ENCODE peak calls at places on chromosomes 3 and 15, in seven cellular contexts. H is T-helper 2 cell; Z is uterus; Y is heart right ventricle; L is keratinocyte; M is effector CD8-positive, alpha-beta T cell; V is mesothelial cell of epicardium. W is an unnamed sample.

GRCh38 chr15:80932989-80933388 is 56.6 kb downstream of the MESD start:
- DNase-seq in H (no peak), M (no peak), L (no peak), Y (peak), V (no peak), Z (peak), W (peak)

GRCh38 chr15:39786444-39787056 is 3.9 kb upstream of the FSIP1 start:
- DNase-seq in M (no peak), Z (no peak), Y (no peak), L (no peak), H (no peak), V (no peak), W (no peak)

GRCh38 chr3:183697123-183697609 is 431 bp upstream of the YEATS2 start:
- DNase-seq in L (no peak), H (no peak), V (no peak), Z (no peak), M (no peak), Y (no peak), W (no peak)

GRCh38 chr3:45921158-45922038 is 21.9 kb upstream of the CXCR6 start:
- DNase-seq in H (no peak), V (no peak), Z (no peak), L (no peak), Y (no peak), M (no peak), W (no peak)

GRCh38 chr3:196135693-196136639 is 54.1 kb upstream of the TFRC start:
- DNase-seq in Y (no peak), Z (no peak), L (peak), H (no peak), M (no peak), V (no peak), W (no peak)

GRCh38 chr3:52237659-52238172 is 1.2 kb downstream of the TWF2 start:
- DNase-seq in L (no peak), Z (peak), Y (peak), H (no peak), V (no peak), M (no peak), W (peak)

GRCh38 chr3:125374501-125374995 is 577 bp downstream of the ZNF148 start:
- DNase-seq in L (no peak), Z (no peak), Y (peak), H (peak), M (peak), V (peak), W (peak)

GRCh38 chr15:25251700-25252390 is 187.0 kb downstream of the UBE3A start:
- DNase-seq in Z (no peak), L (no peak), V (no peak), H (no peak), M (no peak), Y (no peak), W (peak)

GRCh38 chr3:123338021-123338619 is 110.8 kb downstream of the ADCY5 start:
- DNase-seq in M (no peak), L (no peak), V (no peak), Y (no peak), H (no peak), Z (no peak), W (no peak)

GRCh38 chr15:73965730-73966103 is 26.4 kb downstream of the STOML1 start:
- DNase-seq in H (no peak), Z (no peak), L (no peak), Y (no peak), V (no peak), M (no peak), W (no peak)

GRCh38 chr15:83012038-83012490 is 625 bp upstream of the C15orf40 start:
- DNase-seq in L (no peak), M (no peak), V (no peak), H (no peak), Z (no peak), Y (no peak), W (no peak)